ENCODE peak calls at places on chromosome 10, in five cellular contexts. C, Z, Y, H and O are unnamed samples.

GRCh38 chr10:114811769-114812353 is 9.7 kb upstream of the FHIP2A start:
- DNase-seq in Z (no peak), H (no peak), Y (no peak), C (no peak), O (no peak)

GRCh38 chr10:32951111-32951510 is 6.9 kb downstream of the ITGB1 start:
- DNase-seq in Y (no peak), C (no peak), Z (no peak), H (no peak), O (no peak)

GRCh38 chr10:99993994-99994689 is 15.6 kb downstream of the DNMBP start:
- DNase-seq in Y (no peak), C (peak; percentile 65), H (peak; percentile 95), Z (no peak), O (no peak)

GRCh38 chr10:124713679-124714298 is 30.4 kb downstream of the FAM53B start:
- DNase-seq in Z (no peak), Y (no peak), H (no peak), C (peak; percentile 12), O (no peak)

GRCh38 chr10:101770331-101771215 is 5.3 kb downstream of the FGF8 start:
- DNase-seq in Y (no peak), H (no peak), Z (no peak), C (no peak), O (no peak)

GRCh38 chr10:86733260-86733671 is 23.2 kb upstream of the BMPR1A start:
- DNase-seq in Y (no peak), H (peak; percentile 8), Z (no peak), C (peak; percentile 67), O (peak; percentile 59)

GRCh38 chr10:16987976-16988610 is 141.5 kb downstream of the CUBN start:
- DNase-seq in H (no peak), Y (no peak), Z (no peak), C (no peak), O (no peak)

GRCh38 chr10:69800109-69800508 is 1.6 kb upstream of the COL13A1 start:
- DNase-seq in H (peak; percentile 75), Y (no peak), Z (no peak), C (no peak), O (no peak)

GRCh38 chr10:114615600-114616007 is 42.5 kb downstream of the ABLIM1 start:
- DNase-seq in Z (no peak), C (no peak), Y (no peak), H (no peak), O (no peak)

GRCh38 chr10:26372513-26373354 is 65.4 kb upstream of the APBB1IP start:
- DNase-seq in H (no peak), C (no peak), Z (no peak), Y (no peak), O (no peak)

GRCh38 chr10:132703305-132704007 is 82.5 kb downstream of the NKX6-2 start:
- DNase-seq in Z (no peak), Y (peak; percentile 54), H (no peak), C (peak; percentile 46), O (peak; percentile 26)

GRCh38 chr10:23525406-23525805 is 86.5 kb downstream of the OTUD1 start:
- DNase-seq in C (no peak), H (peak; percentile 7), Y (no peak), Z (no peak), O (no peak)

GRCh38 chr10:124589491-124590006 is 127.9 kb downstream of the LHPP start:
- DNase-seq in Y (peak; percentile 71), H (no peak), C (peak; percentile 50), Z (no peak), O (peak; percentile 85)

GRCh38 chr10:125992244-125992643 is 95.9 kb downstream of the FANK1 start:
- DNase-seq in Z (no peak), Y (no peak), H (no peak), C (no peak), O (no peak)

GRCh38 chr10:43123361-43124093 is 14.7 kb upstream of the CSGALNACT2 start:
- DNase-seq in Y (peak; percentile 41), Z (no peak), C (peak; percentile 32), H (no peak), O (no peak)

GRCh38 chr10:58741673-58742072 is 229.0 kb downstream of the BICC1 start:
- DNase-seq in Y (no peak), H (no peak), C (no peak), Z (no peak), O (no peak)

GRCh38 chr10:45160266-45160665 is 155.1 kb downstream of the OR13A1 start:
- DNase-seq in Y (no peak), H (peak; percentile 73), Z (no peak), C (no peak), O (no peak)

GRCh38 chr10:102381983-102382382 is 13.5 kb upstream of the NFKB2 start:
- DNase-seq in Z (no peak), Y (peak; percentile 69), C (no peak), H (no peak), O (no peak)

GRCh38 chr10:96370575-96371157 is 11.9 kb upstream of the OPALIN start:
- DNase-seq in Z (no peak), Y (no peak), C (no peak), H (peak; percentile 17), O (no peak)

GRCh38 chr10:35336084-35336831 is at the start of gene CCNY:
- DNase-seq in H (peak; percentile 56), C (peak; percentile 88), Z (no peak), Y (peak; percentile 93), O (peak; percentile 96)

GRCh38 chr10:11225935-11226334 is 208.3 kb downstream of the CELF2 start:
- DNase-seq in H (no peak), C (no peak), Y (no peak), Z (no peak), O (peak; percentile 72)

GRCh38 chr10:62573929-62574328 is 199.8 kb downstream of the ZNF365 start:
- DNase-seq in C (no peak), Y (no peak), H (no peak), Z (no peak), O (no peak)

GRCh38 chr10:49359349-49360231 is 36.3 kb downstream of the DRGX start:
- DNase-seq in H (peak; percentile 12), Y (no peak), Z (no peak), C (no peak), O (no peak)

GRCh38 chr10:132337019-132337418 is 5.0 kb downstream of the LRRC27 start:
- DNase-seq in Y (no peak), Z (no peak), C (no peak), H (no peak), O (no peak)

GRCh38 chr10:97454330-97455036 is 8.5 kb downstream of the ZDHHC16 start:
- DNase-seq in Y (no peak), H (peak; percentile 34), C (no peak), Z (no peak), O (no peak)

GRCh38 chr10:110546077-110546476 is 21.4 kb upstream of the SMC3 start:
- DNase-seq in H (no peak), C (no peak), Z (no peak), Y (no peak), O (no peak)

GRCh38 chr10:11035318-11035920 is 17.7 kb downstream of the CELF2 start:
- DNase-seq in C (peak; percentile 66), Z (no peak), Y (no peak), H (peak; percentile 79), O (no peak)

GRCh38 chr10:47261121-47261520 is 38.9 kb upstream of the GDF10 start:
- DNase-seq in Y (no peak), Z (no peak), H (no peak), C (no peak), O (no peak)

GRCh38 chr10:71621783-71622526 is 97.6 kb downstream of the C10orf105 start:
- DNase-seq in C (no peak), Y (no peak), H (peak; percentile 36), Z (no peak), O (no peak)

GRCh38 chr10:54396004-54396403 is 405.0 kb downstream of the PCDH15 start:
- DNase-seq in H (no peak), Y (no peak), C (no peak), Z (no peak), O (no peak)

GRCh38 chr10:103620891-103621777 is 127.6 kb downstream of the NEURL1 start:
- DNase-seq in H (no peak), Y (no peak), C (no peak), Z (no peak), O (no peak)

GRCh38 chr10:119263966-119264621 is 56.7 kb downstream of the GRK5 start:
- DNase-seq in Y (no peak), H (no peak), C (no peak), Z (no peak), O (no peak)

GRCh38 chr10:29828440-29828894 is 193.7 kb upstream of the SVIL start:
- DNase-seq in Y (no peak), H (no peak), Z (no peak), C (no peak), O (no peak)

GRCh38 chr10:3837909-3838722 is 53.1 kb upstream of the KLF6 start:
- DNase-seq in Z (no peak), H (no peak), C (no peak), Y (no peak), O (no peak)

DNA sequence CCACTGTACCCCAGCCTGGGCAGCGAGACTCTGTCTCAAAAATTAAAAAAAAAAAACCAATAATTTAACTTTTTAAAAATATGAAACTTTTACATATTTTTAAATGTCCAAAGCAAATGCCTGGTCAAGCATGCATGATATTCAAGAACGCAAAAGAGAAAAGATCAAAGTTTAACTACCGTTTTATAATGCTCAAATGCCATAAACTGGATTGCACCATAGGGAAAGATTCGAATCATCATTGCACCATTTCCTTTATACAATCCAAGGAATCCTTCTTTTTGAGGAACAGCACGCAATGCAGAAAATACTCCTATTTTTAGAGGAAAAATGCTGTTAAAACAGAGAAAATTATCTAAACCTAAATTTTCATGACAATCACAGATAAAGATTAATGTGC is 20.9 kb downstream of the SLC25A16 start:
- DNase-seq in Y (no peak), H (no peak), C (no peak), Z (no peak), O (no peak)
- H3K36me3 ChIP-seq in Y (no peaks in the 10 kb centered on the region), H (peaks cover 8% of the 10 kb centered on the region), C (no peaks in the 10 kb centered on the region), Z (peaks cover 60% of the 10 kb centered on the region), O (no peaks in the 10 kb centered on the region)

GRCh38 chr10:8034666-8035640 is 19.5 kb upstream of the GATA3 start:
- DNase-seq in H (no peak), Y (no peak), C (peak; percentile 45), Z (no peak), O (no peak)
- H3K4me3 ChIP-seq in H (no peak overlapping the region), Y (no peak overlapping the region), C (peak overlapping the region; percentile 43), Z (peak overlapping the region; percentile 50), O (no peak overlapping the region)

DNA sequence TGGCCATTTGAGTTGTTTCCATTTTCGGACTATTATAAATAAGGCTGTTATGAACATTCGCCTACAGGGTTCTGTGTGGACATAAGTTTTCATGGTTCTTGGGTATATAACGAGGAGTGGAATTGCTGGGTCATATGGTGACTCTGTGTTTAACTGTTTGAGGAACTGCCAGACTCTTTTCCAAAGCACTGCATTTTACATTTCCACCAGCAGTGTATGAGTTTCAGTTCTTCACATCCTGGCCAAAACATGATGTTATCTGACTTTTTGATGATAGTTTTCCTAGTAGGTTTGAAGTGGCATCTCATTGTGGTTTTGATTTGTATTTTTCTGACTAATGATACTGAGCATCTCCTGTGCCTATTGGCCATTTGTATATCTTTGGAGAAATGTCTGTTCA is 5.4 kb downstream of the SUV39H2 start:
- DNase-seq in C (no peak), Y (no peak), H (no peak), Z (no peak), O (no peak)
- H3K36me3 ChIP-seq in C (no peaks in the 10 kb centered on the region), Y (no peaks in the 10 kb centered on the region), H (no peaks in the 10 kb centered on the region), Z (peaks cover 4% of the 10 kb centered on the region), O (no peaks in the 10 kb centered on the region)

DNA sequence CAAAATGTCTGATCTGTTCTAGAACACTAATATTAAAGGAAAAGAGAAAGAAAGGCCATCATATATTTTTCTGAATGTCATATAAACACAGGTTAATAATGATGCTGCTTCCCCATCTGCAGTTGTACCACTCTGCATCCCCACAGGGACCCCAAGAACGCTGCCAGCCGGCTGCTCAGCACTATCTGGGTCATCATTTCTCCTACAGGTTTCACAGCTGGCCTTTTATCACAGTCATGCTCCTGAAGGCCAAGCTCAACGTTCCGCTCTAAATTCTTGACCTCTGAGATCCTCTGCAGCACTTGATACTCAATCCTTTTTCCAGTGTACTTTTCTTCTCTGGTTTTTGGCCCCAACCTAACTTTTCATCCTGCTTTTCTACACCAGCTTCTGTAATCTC is 4.8 kb downstream of the IDI1 start:
- DNase-seq in C (peak; percentile 58), Z (no peak), Y (no peak), H (no peak), O (no peak)
- H3K4me3 ChIP-seq in C (peak overlapping the region; percentile 47), Z (peak overlapping the region; percentile 45), Y (no peak overlapping the region), H (no peak overlapping the region), O (no peak overlapping the region)